ENCODE peak calls at places on chromosomes 2 and 18, in five cellular contexts. T is spleen, C is GM23338, Z is adipocyte, J is HL-60. D is an unnamed sample. For H3K27me3, the result is how much of the 10 kb centered on the place peaks cover.

GRCh38 chr2:5140367-5140766 is 551.8 kb upstream of the SOX11 start:
- DNase-seq in T (no peak), C (no peak), J (no peak), Z (peak), D (no peak)

GRCh38 chr2:24228470-24228869 is 53.6 kb downstream of the FAM228A start:
- DNase-seq in T (no peak), J (no peak), Z (peak), C (peak), D (no peak)

GRCh38 chr2:83196225-83196624 is 1262.9 kb downstream of the SUCLG1 start:
- DNase-seq in Z (peak), C (peak), T (no peak), J (no peak), D (no peak)

GRCh38 chr18:8786766-8787670 is 81.7 kb downstream of the MTCL1 start:
- DNase-seq in J (no peak), C (no peak), T (no peak), Z (no peak), D (no peak)

GRCh38 chr2:148770047-148770446 is 105.0 kb upstream of the KIF5C start:
- DNase-seq in Z (no peak), C (no peak), J (no peak), T (no peak), D (no peak)

GRCh38 chr2:83900859-83901258 is 558.2 kb downstream of the SUCLG1 start:
- DNase-seq in J (no peak), C (no peak), T (no peak), Z (no peak), D (no peak)

GRCh38 chr2:234328444-234328990 is 168.4 kb downstream of the ARL4C start:
- DNase-seq in C (no peak), J (no peak), Z (no peak), T (no peak), D (no peak)

GRCh38 chr2:160909781-160910242 is 250.4 kb upstream of the TANK start:
- DNase-seq in C (no peak), J (no peak), Z (peak), T (no peak), D (no peak)

GRCh38 chr2:241598061-241598460 is 38.9 kb downstream of the THAP4 start:
- DNase-seq in Z (no peak), T (no peak), J (no peak), C (no peak), D (no peak)

GRCh38 chr2:21258082-21258481 is 134.3 kb downstream of the TDRD15 start:
- DNase-seq in C (no peak), T (no peak), J (no peak), Z (no peak), D (no peak)

GRCh38 chr2:191486584-191487320 is 191.2 kb upstream of the NABP1 start:
- DNase-seq in T (no peak), J (no peak), Z (peak), C (no peak), D (no peak)

GRCh38 chr2:71548589-71549485 is 95.5 kb downstream of the DYSF start:
- DNase-seq in Z (peak), C (peak), J (peak), T (peak), D (peak)

GRCh38 chr2:211035548-211036185 is 479.3 kb downstream of the CPS1 start:
- DNase-seq in J (no peak), T (no peak), C (peak), Z (peak), D (no peak)

GRCh38 chr2:45637440-45637839 is 14.0 kb upstream of the PRKCE start:
- DNase-seq in J (no peak), C (no peak), T (no peak), Z (no peak), D (no peak)

GRCh38 chr2:55026202-55026601 is 24.0 kb downstream of the RTN4 start:
- DNase-seq in T (no peak), J (peak), C (no peak), Z (peak), D (no peak)

GRCh38 chr18:9946831-9947230 is 33.0 kb downstream of the VAPA start:
- DNase-seq in C (no peak), J (no peak), Z (no peak), T (no peak), D (no peak)

GRCh38 chr2:171834286-171834685 is 59.8 kb downstream of the SLC25A12 start:
- DNase-seq in C (no peak), T (no peak), Z (peak), J (no peak), D (no peak)

GRCh38 chr2:29223851-29224692 is 108.9 kb downstream of the CLIP4 start:
- DNase-seq in J (no peak), C (no peak), Z (no peak), T (peak), D (no peak)

GRCh38 chr18:3211236-3211992 is 8.4 kb downstream of the MYOM1 start:
- DNase-seq in Z (peak), C (no peak), J (no peak), T (no peak), D (no peak)

GRCh38 chr2:60152226-60152833 is 401.1 kb downstream of the BCL11A start:
- DNase-seq in C (peak), Z (peak), T (no peak), J (no peak), D (no peak)

GRCh38 chr2:42095923-42096408 is 48.1 kb downstream of the PKDCC start:
- DNase-seq in J (no peak), T (peak), C (peak), Z (peak), D (peak)

GRCh38 chr18:39523281-39523680 is 1957.7 kb upstream of the CELF4 start:
- DNase-seq in C (no peak), Z (no peak), T (no peak), J (no peak), D (no peak)

GRCh38 chr18:28338316-28338715 is 161.4 kb upstream of the CDH2 start:
- DNase-seq in J (no peak), Z (no peak), C (no peak), T (no peak), D (no peak)

GRCh38 chr2:24015562-24016375 is 5.9 kb downstream of the MFSD2B start:
- DNase-seq in J (no peak), Z (peak), T (no peak), C (peak), D (no peak)

GRCh38 chr2:65835106-65835505 is 402.7 kb upstream of the SPRED2 start:
- DNase-seq in T (no peak), Z (no peak), J (no peak), C (no peak), D (no peak)

GRCh38 chr18:7618821-7619410 is 51.8 kb downstream of the PTPRM start:
- DNase-seq in Z (peak), C (no peak), T (no peak), J (no peak), D (no peak)

GRCh38 chr2:20288941-20289340 is 61.7 kb downstream of the PUM2 start:
- DNase-seq in C (no peak), T (no peak), J (no peak), Z (peak), D (no peak)

GRCh38 chr2:2014251-2014761 is 270.0 kb upstream of the PXDN start:
- DNase-seq in J (no peak), Z (no peak), C (no peak), T (no peak), D (no peak)

GRCh38 chr2:12167525-12168317 is 421.3 kb downstream of the LPIN1 start:
- DNase-seq in Z (no peak), T (no peak), J (no peak), C (peak), D (no peak)

GRCh38 chr18:68623342-68623741 is 91.6 kb downstream of the TMX3 start:
- DNase-seq in J (peak), T (no peak), C (peak), Z (peak), D (peak)

GRCh38 chr2:224948859-224949258 is 93.4 kb downstream of the DOCK10 start:
- DNase-seq in T (no peak), C (no peak), J (no peak), Z (peak), D (no peak)

DNA sequence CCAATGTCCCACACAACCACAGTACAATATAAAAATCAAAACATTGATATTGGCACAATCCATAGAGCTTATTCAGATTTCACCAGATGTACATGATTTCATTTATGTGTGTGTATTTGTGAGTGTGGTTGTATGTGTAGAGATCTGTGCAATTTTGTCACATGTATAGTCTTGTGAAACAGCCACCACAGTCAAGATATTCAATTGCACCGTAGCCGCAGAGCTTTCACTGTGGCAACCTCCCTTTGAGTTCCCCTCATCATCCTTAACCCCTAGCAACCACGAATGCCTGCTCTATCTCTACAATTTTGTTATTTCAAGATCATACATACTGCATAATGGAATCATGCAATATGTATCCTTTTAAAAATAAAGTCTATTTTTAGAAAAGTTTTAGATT is 391.3 kb downstream of the SETBP1 start:
- DNase-seq in Z (no peak), T (no peak), J (peak), C (no peak), D (no peak)
- H3K4me3 ChIP-seq in Z (no peak), T (no peak), J (no peak), C (no peak), D (no peak)

GRCh38 chr2:219566640-219567039 is 4.7 kb downstream of the OBSL1 start:
- DNase-seq in C (no peak), Z (no peak), J (no peak), T (no peak), D (no peak)
- H3K27me3 ChIP-seq in C (under half), Z (under half), J (under half), T (under half), D (under half)

GRCh38 chr2:174771631-174772491 is 7.6 kb upstream of the CHRNA1 start:
- DNase-seq in J (no peak), T (peak), C (peak), Z (peak), D (peak)
- H3K4me3 ChIP-seq in J (no peak), T (no peak), C (no peak), Z (no peak), D (no peak)

DNA sequence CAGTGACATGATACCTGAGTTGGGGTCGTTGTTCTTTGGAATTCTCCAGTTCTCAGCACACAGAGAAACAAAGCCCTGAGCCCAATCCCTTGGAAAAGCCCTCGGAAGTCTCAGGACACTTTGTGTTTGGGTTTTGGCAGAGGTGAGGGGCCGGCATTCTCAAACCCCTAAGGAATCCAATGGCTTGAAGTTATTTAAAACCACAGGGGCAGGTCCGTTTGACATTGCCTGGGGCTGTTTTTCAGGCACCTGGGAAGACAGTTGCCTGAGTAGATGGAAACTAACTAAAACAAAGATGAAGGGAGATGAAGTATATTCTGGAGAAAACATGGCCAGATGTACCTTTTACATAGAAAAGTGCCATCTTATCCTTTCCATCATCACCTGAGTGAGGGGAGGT is 22.5 kb upstream of the OTOF start:
- DNase-seq in Z (no peak), T (no peak), J (no peak), C (peak), D (no peak)
- H3K27me3 ChIP-seq in Z (half or more), T (under half), J (under half), C (under half), D (under half)

D was measured in CD4-positive, CD25-positive, alpha-beta regulatory T cell.